ENCODE peak calls at places on chromosomes 2 and 18, in four cellular contexts. V, Q, K and P are unnamed samples.

GRCh38 chr2:72515696-72516095 is 310.1 kb downstream of the EXOC6B start:
- DNase-seq in V (no peak), Q (no peak), K (no peak), P (no peak)

GRCh38 chr18:75157359-75157758 is 51.6 kb downstream of the PTGR3 start:
- DNase-seq in V (no peak), Q (no peak), K (no peak), P (no peak)

GRCh38 chr2:96537066-96537733 is 648 bp downstream of the ARID5A start:
- DNase-seq in V (peak; percentile 72), Q (peak; percentile 65), K (peak; percentile 69), P (peak; percentile 92)

GRCh38 chr2:149363953-149364352 is 33.6 kb downstream of the LYPD6 start:
- DNase-seq in V (no peak), Q (no peak), K (no peak), P (no peak)

GRCh38 chr2:149410701-149411484 is 80.5 kb downstream of the LYPD6 start:
- DNase-seq in V (no peak), Q (no peak), K (no peak), P (no peak)

GRCh38 chr2:37790462-37790861 is 119.0 kb upstream of the CDC42EP3 start:
- DNase-seq in V (no peak), Q (no peak), K (no peak), P (no peak)

GRCh38 chr2:109294523-109294922 is 165.5 kb downstream of the SH3RF3 start:
- DNase-seq in V (no peak), Q (no peak), K (no peak), P (no peak)

GRCh38 chr18:58446661-58447060 is 182.2 kb downstream of the ALPK2 start:
- DNase-seq in V (no peak), Q (peak; percentile 33), K (no peak), P (no peak)

GRCh38 chr2:31812051-31812798 is 198.6 kb downstream of the MEMO1 start:
- DNase-seq in V (peak; percentile 88), Q (peak; percentile 56), K (no peak), P (no peak)

GRCh38 chr2:26396734-26397298 is 4.9 kb upstream of the DRC1 start:
- DNase-seq in V (peak; percentile 80), Q (no peak), K (no peak), P (no peak)

GRCh38 chr2:127640082-127641072 is 5.6 kb upstream of the GPR17 start:
- DNase-seq in V (no peak), Q (no peak), K (peak; percentile 72), P (no peak)

GRCh38 chr2:127641133-127641532 is 4.8 kb upstream of the GPR17 start:
- DNase-seq in V (no peak), Q (no peak), K (no peak), P (no peak)

GRCh38 chr2:127643698-127644660 is 2.0 kb upstream of the GPR17 start:
- DNase-seq in V (no peak), Q (no peak), K (no peak), P (no peak)

GRCh38 chr2:127642706-127643697 is 3.0 kb upstream of the GPR17 start:
- DNase-seq in V (no peak), Q (no peak), K (no peak), P (no peak)

DNA sequence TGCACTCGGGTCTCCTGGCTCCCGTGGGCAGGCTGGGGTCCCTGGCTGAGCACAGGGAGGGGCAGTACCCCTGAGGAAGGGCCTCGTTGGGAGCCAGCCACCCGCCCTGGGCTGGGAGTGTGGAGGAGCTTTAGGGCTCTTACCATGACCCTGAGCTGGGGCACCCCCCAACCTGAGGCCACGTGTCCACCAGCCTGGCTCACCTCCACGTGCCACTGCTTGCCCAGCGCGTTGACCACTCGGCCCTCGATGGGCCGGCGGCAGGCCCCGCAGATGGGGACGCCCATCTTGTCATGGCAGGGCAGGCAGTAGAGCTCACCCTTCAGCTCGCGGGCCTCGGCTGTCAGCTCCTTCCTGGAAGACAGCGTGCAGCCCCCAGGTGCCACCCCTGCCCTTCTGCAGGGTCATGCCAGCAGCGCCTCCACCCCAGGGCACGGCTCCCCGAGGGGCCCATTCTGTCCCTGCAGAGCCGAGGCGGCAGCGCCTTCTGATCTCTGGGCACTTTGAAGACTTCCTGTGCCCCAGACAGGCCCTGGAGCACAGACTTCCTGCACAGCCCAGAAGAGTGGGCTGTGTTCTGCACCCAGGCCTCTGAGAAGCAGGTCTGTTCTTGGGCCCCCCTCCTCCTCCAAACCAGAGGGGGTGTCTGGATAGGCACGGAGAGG is 4.0 kb upstream of the GPR17 start:
- DNase-seq in V (no peak), Q (no peak), K (no peak), P (peak; percentile 81)
- H3K4me1 ChIP-seq in V (peaks cover 13% of the 10 kb centered on the region), Q (peaks cover 13% of the 10 kb centered on the region), K (peaks cover 29% of the 10 kb centered on the region), P (peaks cover 58% of the 10 kb centered on the region)

DNA sequence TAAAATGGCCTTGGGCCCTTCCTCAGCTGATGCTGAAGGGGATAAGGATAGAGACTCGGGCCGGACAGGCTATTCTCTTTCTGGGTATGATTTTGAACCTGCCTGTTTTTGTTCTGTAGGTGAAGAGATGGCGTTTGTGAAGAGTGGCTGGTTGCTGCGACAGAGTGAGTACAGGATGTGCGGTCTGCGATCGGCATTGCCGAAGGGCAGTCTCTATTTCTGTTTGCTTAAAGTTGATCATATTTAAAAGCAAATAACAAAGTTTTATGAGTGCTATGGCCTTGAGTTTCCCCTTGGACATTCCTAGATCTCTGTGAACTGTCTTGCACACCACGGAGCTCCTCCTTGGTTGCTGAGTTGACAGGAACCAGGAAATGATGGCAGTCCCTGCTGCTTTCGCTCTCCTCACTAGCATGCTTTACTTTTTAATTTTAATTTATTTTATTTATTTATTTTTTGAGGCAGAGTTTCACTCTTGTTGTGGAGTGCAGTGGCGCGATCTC is 15.7 kb downstream of the PLEKHB2 start:
- DNase-seq in V (no peak), Q (no peak), K (no peak), P (no peak)
- H3K27ac ChIP-seq in V (no peak overlapping the region), Q (peak overlapping the region; percentile 86), K (no peak overlapping the region), P (no peak overlapping the region)

DNA sequence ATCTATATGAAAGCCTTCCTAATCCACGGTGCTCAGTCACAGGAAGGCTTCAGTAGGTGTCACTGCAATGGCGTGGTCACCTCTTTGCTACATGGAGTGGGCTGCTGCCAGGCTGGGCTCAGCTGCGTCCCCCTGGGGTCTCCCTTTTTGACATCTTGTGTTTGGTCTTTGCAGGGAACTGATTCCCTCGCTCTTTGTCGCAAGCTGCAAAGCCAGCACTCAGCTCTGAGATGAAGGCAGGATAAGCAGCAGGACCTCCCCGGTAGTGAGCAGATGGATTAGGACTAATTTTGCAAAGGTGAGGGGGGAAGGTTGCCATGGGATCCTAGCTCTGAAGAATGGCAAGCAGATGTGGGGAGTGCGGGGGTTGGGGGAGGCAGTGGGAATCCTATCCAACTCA is 173.9 kb upstream of the ARL4C start:
- DNase-seq in V (no peak), Q (no peak), K (no peak), P (no peak)
- H3K4me1 ChIP-seq in V (no peaks in the 10 kb centered on the region), Q (no peaks in the 10 kb centered on the region), K (no peaks in the 10 kb centered on the region), P (no peaks in the 10 kb centered on the region)

DNA sequence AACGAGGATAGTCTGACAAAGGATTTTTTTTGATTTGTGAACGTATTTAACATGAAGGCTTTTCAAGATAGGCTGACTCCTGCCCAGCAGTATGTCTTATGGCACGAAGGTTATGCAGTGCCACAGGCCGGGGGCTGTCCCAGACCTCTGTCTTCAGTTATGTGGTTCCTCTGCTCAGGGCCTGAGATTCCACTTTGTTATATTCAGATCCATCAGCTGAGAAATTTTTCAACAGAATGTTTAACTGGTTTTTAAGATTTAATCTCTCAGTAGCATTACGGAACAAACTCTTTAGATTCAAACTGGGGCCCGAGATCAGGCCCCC is 20.0 kb downstream of the C2orf74 start:
- DNase-seq in V (no peak), Q (no peak), K (no peak), P (no peak)
- H3K27ac ChIP-seq in V (no peak overlapping the region), Q (no peak overlapping the region), K (no peak overlapping the region), P (no peak overlapping the region)

DNA sequence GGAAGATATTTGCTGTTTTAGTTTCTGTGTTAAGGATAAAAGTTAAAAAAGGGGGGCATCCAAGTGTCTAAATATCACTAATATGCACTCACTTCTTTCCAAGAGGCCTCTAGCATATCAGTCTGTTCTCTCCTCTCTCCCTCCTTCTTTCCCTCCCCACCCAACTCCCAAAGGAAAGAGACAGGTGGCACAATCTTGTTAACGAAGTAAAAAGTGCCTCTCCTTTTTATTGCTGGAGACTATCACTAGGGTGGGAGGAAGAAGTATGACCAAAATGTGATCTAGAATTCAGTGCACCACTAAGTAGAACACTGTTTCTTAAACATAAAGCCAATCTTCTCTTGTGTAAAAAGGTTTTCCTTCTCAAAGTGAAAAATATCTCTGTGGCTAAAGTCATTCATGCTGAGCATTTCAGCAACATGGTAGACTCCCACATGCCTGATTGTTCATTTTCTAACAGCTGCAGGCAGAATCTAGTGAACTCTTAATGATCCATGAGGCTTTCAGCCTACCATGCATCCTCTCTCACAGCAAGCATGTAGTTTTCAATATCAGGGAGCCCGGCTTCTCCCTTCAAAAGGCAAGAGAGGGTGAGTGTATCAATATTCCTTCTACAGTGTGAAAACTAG is 39.5 kb downstream of the RNU4ATAC start:
- DNase-seq in V (no peak), Q (no peak), K (no peak), P (no peak)
- H3K4me1 ChIP-seq in V (no peaks in the 10 kb centered on the region), Q (peaks cover 75% of the 10 kb centered on the region), K (peaks cover 10% of the 10 kb centered on the region), P (no peaks in the 10 kb centered on the region)